ENCODE peak calls at places on chromosomes 1 and 21, in nine cellular contexts. V, H, S, I, J, K, W, O and U are unnamed samples.

GRCh38 chr1:47443530-47444316 is 5.9 kb downstream of the FOXD2 start:
- DNase-seq in J (no peak), K (no peak), S (no peak), I (no peak), H (no peak), O (no peak), V (no peak), W (no peak), U (no peak)

GRCh38 chr21:45209685-45210284 is 77.9 kb downstream of the POFUT2 start:
- DNase-seq in S (no peak), J (no peak), I (no peak), W (no peak), V (no peak), H (no peak), K (no peak), O (no peak), U (no peak)

GRCh38 chr1:11540773-11541160 is 61.8 kb downstream of the DISP3 start:
- DNase-seq in W (no peak), J (no peak), V (no peak), S (no peak), K (no peak), O (no peak), I (no peak), H (no peak), U (peak)

GRCh38 chr1:205325334-205325884 is 3.9 kb upstream of the NUAK2 start:
- DNase-seq in S (peak), I (peak), H (peak), K (peak), J (no peak), V (peak), O (peak), W (peak), U (no peak)

GRCh38 chr1:181179279-181179979 is 90.9 kb downstream of the IER5 start:
- DNase-seq in S (no peak), J (no peak), K (no peak), I (no peak), V (no peak), H (no peak), W (no peak), O (no peak), U (no peak)

GRCh38 chr1:193662030-193662429 is 475.6 kb upstream of the B3GALT2 start:
- DNase-seq in K (no peak), V (no peak), J (no peak), H (no peak), S (no peak), O (peak), I (no peak), W (no peak), U (no peak)

GRCh38 chr1:30908446-30908885 is at the start of gene SDC3:
- DNase-seq in V (no peak), S (no peak), J (peak), W (no peak), I (no peak), O (no peak), K (no peak), H (peak), U (peak)

GRCh38 chr1:97920275-97920831 is 481 bp downstream of the DPYD start:
- DNase-seq in K (no peak), V (peak), J (no peak), W (peak), H (peak), S (no peak), O (peak), I (no peak), U (no peak)

GRCh38 chr1:228400692-228401454 is 5.8 kb downstream of the TRIM11 start:
- DNase-seq in H (no peak), S (no peak), K (no peak), W (no peak), I (no peak), J (no peak), V (no peak), O (no peak), U (peak)

GRCh38 chr1:167136191-167136614 is 42.3 kb downstream of the STYXL2 start:
- DNase-seq in K (no peak), H (peak), W (no peak), V (peak), S (no peak), O (peak), J (no peak), I (no peak), U (peak)

GRCh38 chr1:239739919-239740318 is 351.8 kb upstream of the FMN2 start:
- DNase-seq in J (no peak), W (no peak), H (no peak), I (no peak), V (no peak), S (no peak), K (no peak), O (no peak), U (no peak)

DNA sequence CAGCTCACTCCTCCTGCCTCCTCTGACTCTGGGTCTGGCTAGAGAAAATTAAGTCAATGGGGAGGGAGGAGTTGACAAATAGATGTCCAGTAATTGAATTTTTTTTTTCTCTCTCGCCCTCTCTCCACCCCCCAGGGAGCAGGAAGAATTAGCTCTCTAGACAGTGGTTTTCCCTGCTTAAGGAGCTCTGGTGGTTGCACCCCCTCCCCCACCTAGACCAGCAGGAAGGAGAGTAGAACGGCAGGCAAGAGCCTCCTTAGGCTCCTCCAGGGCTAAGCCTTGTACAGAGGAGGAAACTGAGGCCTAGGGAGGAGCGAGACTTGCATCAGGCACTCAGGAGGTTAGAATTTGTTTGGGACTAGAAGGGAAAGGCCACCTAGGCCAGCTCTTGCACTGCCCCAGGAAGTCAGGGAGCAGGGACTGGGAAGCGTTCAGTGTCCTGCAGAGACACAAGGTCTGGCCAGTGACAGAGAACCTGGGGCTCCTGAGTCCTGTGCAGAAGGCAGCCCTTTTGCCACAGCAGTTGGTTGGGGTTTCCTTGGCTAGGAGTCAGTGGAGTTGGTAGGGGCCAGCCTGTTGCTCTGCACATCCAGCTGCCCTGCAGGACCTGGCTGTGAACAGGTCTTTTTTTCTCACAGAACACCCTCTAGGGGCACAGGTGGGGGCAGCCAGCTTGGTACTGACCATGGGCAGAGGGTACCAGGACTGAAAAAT is 49.5 kb upstream of the ACOT11 start:
- DNase-seq in O (no peak), I (no peak), K (no peak), W (no peak), S (no peak), H (no peak), J (no peak), V (no peak), U (no peak)
- H3K27ac ChIP-seq in O (no peak), I (no peak), K (no peak), W (no peak), S (peak), H (no peak), J (no peak), V (no peak), U (no peak)

DNA sequence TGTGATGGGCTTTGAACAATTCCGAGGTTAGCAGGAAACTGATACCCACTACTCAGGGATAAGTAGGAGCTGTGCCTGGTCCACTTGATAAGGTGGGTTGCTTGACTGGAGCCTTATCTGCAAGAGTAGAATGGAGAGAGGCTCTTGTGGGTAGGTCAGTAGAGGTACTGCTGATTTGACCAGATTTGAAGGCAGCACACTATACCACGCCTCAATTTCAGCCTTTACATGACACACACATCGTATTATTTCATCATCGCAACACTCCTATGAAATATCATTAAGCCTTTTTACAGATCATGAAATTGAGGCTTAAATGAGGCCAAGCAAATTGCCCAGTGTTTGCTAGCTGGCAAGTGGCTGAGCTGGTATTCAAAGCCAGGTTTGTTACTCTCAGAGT is 69.6 kb downstream of the KCNJ15 start:
- DNase-seq in H (no peak), K (no peak), S (no peak), J (no peak), V (no peak), O (no peak), I (no peak), W (no peak), U (no peak)
- H3K27ac ChIP-seq in H (no peak), K (no peak), S (no peak), J (no peak), V (no peak), O (no peak), I (no peak), W (no peak), U (no peak)

GRCh38 chr1:157540160-157540748 is 12.1 kb downstream of the FCRL5 start:
- DNase-seq in S (no peak), V (no peak), K (no peak), H (no peak), I (no peak), O (no peak), J (no peak), W (no peak), U (no peak)
- H3K27ac ChIP-seq in S (no peak), V (no peak), K (no peak), H (no peak), I (no peak), O (no peak), J (no peak), W (no peak), U (no peak)

GRCh38 chr1:92017656-92018055 is 12.1 kb upstream of the EPHX4 start:
- DNase-seq in H (no peak), V (no peak), J (no peak), S (no peak), O (no peak), I (no peak), W (no peak), K (no peak), U (no peak)
- H3K27ac ChIP-seq in H (no peak), V (no peak), J (no peak), S (no peak), O (no peak), I (no peak), W (no peak), K (no peak), U (no peak)

GRCh38 chr21:26811031-26811430 is 34.2 kb downstream of the ADAMTS1 start:
- DNase-seq in O (peak), I (no peak), K (no peak), V (no peak), J (no peak), S (no peak), W (no peak), H (peak), U (no peak)
- H3K27ac ChIP-seq in O (no peak), I (no peak), K (no peak), V (no peak), J (no peak), S (no peak), W (no peak), H (no peak), U (no peak)

GRCh38 chr1:9805006-9805526 is 18.7 kb downstream of the CLSTN1 start:
- DNase-seq in V (peak), H (no peak), S (no peak), I (no peak), K (no peak), J (no peak), O (no peak), W (no peak), U (no peak)
- H3K27ac ChIP-seq in V (peak), H (no peak), S (no peak), I (no peak), K (no peak), J (no peak), O (no peak), W (peak), U (no peak)

GRCh38 chr1:52053862-52054261 is 1.1 kb downstream of the TXNDC12 start:
- DNase-seq in I (no peak), H (no peak), K (no peak), W (no peak), V (no peak), O (no peak), J (no peak), S (no peak), U (no peak)
- H3K27ac ChIP-seq in I (no peak), H (peak), K (no peak), W (no peak), V (no peak), O (no peak), J (no peak), S (no peak), U (no peak)

DNA sequence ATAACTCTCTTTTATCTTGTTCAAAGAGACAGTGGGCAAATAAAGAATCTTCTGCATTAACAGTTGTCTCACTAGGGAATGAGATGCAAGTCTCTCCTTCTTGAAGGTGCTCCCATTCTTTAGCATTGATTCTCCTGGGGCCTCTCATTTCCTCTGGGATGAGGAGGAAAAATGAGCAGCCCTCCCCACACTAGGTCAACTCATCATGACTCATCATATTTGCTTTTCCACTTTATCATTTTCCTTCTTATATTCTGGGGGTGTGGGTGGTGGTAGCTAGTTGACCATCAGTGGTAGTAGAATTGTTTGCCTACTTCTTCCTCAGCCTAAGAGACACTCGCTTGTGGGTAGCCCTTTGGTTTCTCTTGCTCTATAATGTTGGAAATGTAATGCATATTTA is 182.0 kb upstream of the C1orf87 start:
- DNase-seq in W (no peak), V (peak), S (no peak), I (no peak), J (no peak), K (no peak), H (peak), O (peak), U (no peak)
- H3K27ac ChIP-seq in W (no peak), V (no peak), S (no peak), I (no peak), J (no peak), K (no peak), H (no peak), O (no peak), U (no peak)